ENCODE peak calls at places on chromosome 1, in seven cellular contexts. One of them, this sample, is unnamed.

GRCh38 chr1:5933676-5934057 is 58.6 kb downstream of the NPHP4 start:
- DNase-seq in neuronal stem cell: no peak
- DNase-seq in cardiac muscle cell: peak; percentile 77
- DNase-seq in endothelial cell of umbilical vein: no peak
- DNase-seq in GM23338: no peak
- DNase-seq in pancreas: no peak
- DNase-seq in tibial artery: no peak
- DNase-seq in this sample: no peak

GRCh38 chr1:230518511-230518910 is 92.4 kb upstream of the PGBD5 start:
- DNase-seq in neuronal stem cell: peak; percentile 8
- DNase-seq in cardiac muscle cell: no peak
- DNase-seq in endothelial cell of umbilical vein: no peak
- DNase-seq in GM23338: peak; percentile 71
- DNase-seq in pancreas: no peak
- DNase-seq in tibial artery: no peak
- DNase-seq in this sample: no peak

GRCh38 chr1:44617703-44618029 is 56.6 kb downstream of the TMEM53 start:
- DNase-seq in neuronal stem cell: no peak
- DNase-seq in cardiac muscle cell: no peak
- DNase-seq in endothelial cell of umbilical vein: no peak
- DNase-seq in GM23338: no peak
- DNase-seq in pancreas: no peak
- DNase-seq in tibial artery: no peak
- DNase-seq in this sample: no peak

GRCh38 chr1:16204634-16205332 is 7.7 kb downstream of the ARHGEF19 start:
- DNase-seq in neuronal stem cell: no peak
- DNase-seq in cardiac muscle cell: no peak
- DNase-seq in endothelial cell of umbilical vein: peak; percentile 21
- DNase-seq in GM23338: peak; percentile 73
- DNase-seq in pancreas: no peak
- DNase-seq in tibial artery: no peak
- DNase-seq in this sample: peak; percentile 70

GRCh38 chr1:5999711-6000443 is 7.7 kb upstream of the NPHP4 start:
- DNase-seq in neuronal stem cell: no peak
- DNase-seq in cardiac muscle cell: no peak
- DNase-seq in endothelial cell of umbilical vein: no peak
- DNase-seq in GM23338: no peak
- DNase-seq in pancreas: no peak
- DNase-seq in tibial artery: no peak
- DNase-seq in this sample: no peak

GRCh38 chr1:58823481-58824010 is 39.7 kb upstream of the JUN start:
- DNase-seq in neuronal stem cell: no peak
- DNase-seq in cardiac muscle cell: peak; percentile 62
- DNase-seq in endothelial cell of umbilical vein: peak; percentile 81
- DNase-seq in GM23338: no peak
- DNase-seq in pancreas: no peak
- DNase-seq in tibial artery: no peak
- DNase-seq in this sample: no peak

GRCh38 chr1:77888429-77889239 is at the start of gene NEXN:
- DNase-seq in neuronal stem cell: peak; percentile 82
- DNase-seq in cardiac muscle cell: peak; percentile 95
- DNase-seq in endothelial cell of umbilical vein: peak; percentile 80
- DNase-seq in GM23338: peak; percentile 88
- DNase-seq in pancreas: peak; percentile 80
- DNase-seq in tibial artery: peak; percentile 78
- DNase-seq in this sample: peak; percentile 62

GRCh38 chr1:117672756-117673155 is 66.9 kb downstream of the TENT5C start:
- DNase-seq in neuronal stem cell: no peak
- DNase-seq in cardiac muscle cell: no peak
- DNase-seq in endothelial cell of umbilical vein: no peak
- DNase-seq in GM23338: no peak
- DNase-seq in pancreas: no peak
- DNase-seq in tibial artery: no peak
- DNase-seq in this sample: no peak

GRCh38 chr1:100455478-100456072 is 82.4 kb upstream of the GPR88 start:
- DNase-seq in neuronal stem cell: no peak
- DNase-seq in cardiac muscle cell: peak; percentile 30
- DNase-seq in endothelial cell of umbilical vein: peak; percentile 33
- DNase-seq in GM23338: no peak
- DNase-seq in pancreas: no peak
- DNase-seq in tibial artery: no peak
- DNase-seq in this sample: peak; percentile 41

GRCh38 chr1:204062106-204062505 is 10.8 kb upstream of the SOX13 start:
- DNase-seq in neuronal stem cell: no peak
- DNase-seq in cardiac muscle cell: no peak
- DNase-seq in endothelial cell of umbilical vein: no peak
- DNase-seq in GM23338: no peak
- DNase-seq in pancreas: no peak
- DNase-seq in tibial artery: no peak
- DNase-seq in this sample: no peak

GRCh38 chr1:7991504-7992440 is 30.3 kb downstream of the PARK7 start:
- DNase-seq in neuronal stem cell: no peak
- DNase-seq in cardiac muscle cell: no peak
- DNase-seq in endothelial cell of umbilical vein: no peak
- DNase-seq in GM23338: peak; percentile 96
- DNase-seq in pancreas: no peak
- DNase-seq in tibial artery: no peak
- DNase-seq in this sample: no peak

GRCh38 chr1:47513393-47513792 is 75.5 kb downstream of the FOXD2 start:
- DNase-seq in neuronal stem cell: no peak
- DNase-seq in cardiac muscle cell: no peak
- DNase-seq in endothelial cell of umbilical vein: no peak
- DNase-seq in GM23338: no peak
- DNase-seq in pancreas: no peak
- DNase-seq in tibial artery: no peak
- DNase-seq in this sample: no peak

GRCh38 chr1:168373869-168374268 is 93.2 kb downstream of the TBX19 start:
- DNase-seq in neuronal stem cell: no peak
- DNase-seq in cardiac muscle cell: peak; percentile 60
- DNase-seq in endothelial cell of umbilical vein: no peak
- DNase-seq in GM23338: no peak
- DNase-seq in pancreas: no peak
- DNase-seq in tibial artery: no peak
- DNase-seq in this sample: no peak

GRCh38 chr1:220296941-220297460 is 24.7 kb upstream of the RAB3GAP2 start:
- DNase-seq in neuronal stem cell: no peak
- DNase-seq in cardiac muscle cell: no peak
- DNase-seq in endothelial cell of umbilical vein: no peak
- DNase-seq in GM23338: no peak
- DNase-seq in pancreas: no peak
- DNase-seq in tibial artery: no peak
- DNase-seq in this sample: no peak

GRCh38 chr1:115089443-115090340 is at the start of gene TSPAN2:
- DNase-seq in neuronal stem cell: peak; percentile 79
- DNase-seq in cardiac muscle cell: peak; percentile 43
- DNase-seq in endothelial cell of umbilical vein: peak; percentile 8
- DNase-seq in GM23338: peak; percentile 98
- DNase-seq in pancreas: peak; percentile 47
- DNase-seq in tibial artery: peak; percentile 92
- DNase-seq in this sample: peak; percentile 42

GRCh38 chr1:74913978-74914377 is 181.0 kb downstream of the TYW3 start:
- DNase-seq in neuronal stem cell: no peak
- DNase-seq in cardiac muscle cell: no peak
- DNase-seq in endothelial cell of umbilical vein: no peak
- DNase-seq in GM23338: no peak
- DNase-seq in pancreas: no peak
- DNase-seq in tibial artery: no peak
- DNase-seq in this sample: no peak

GRCh38 chr1:28915036-28915895 is 897 bp downstream of the EPB41 start:
- DNase-seq in neuronal stem cell: peak; percentile 45
- DNase-seq in cardiac muscle cell: peak; percentile 52
- DNase-seq in endothelial cell of umbilical vein: peak; percentile 59
- DNase-seq in GM23338: peak; percentile 72
- DNase-seq in pancreas: peak; percentile 29
- DNase-seq in tibial artery: no peak
- DNase-seq in this sample: peak; percentile 62

GRCh38 chr1:113981962-113982931 is 3.0 kb downstream of the OLFML3 start:
- DNase-seq in neuronal stem cell: no peak
- DNase-seq in cardiac muscle cell: peak; percentile 96
- DNase-seq in endothelial cell of umbilical vein: no peak
- DNase-seq in GM23338: no peak
- DNase-seq in pancreas: peak; percentile 50
- DNase-seq in tibial artery: peak; percentile 85
- DNase-seq in this sample: peak; percentile 57

GRCh38 chr1:181021155-181021554 is 1.5 kb downstream of the STX6 start:
- DNase-seq in neuronal stem cell: no peak
- DNase-seq in cardiac muscle cell: no peak
- DNase-seq in endothelial cell of umbilical vein: no peak
- DNase-seq in GM23338: no peak
- DNase-seq in pancreas: no peak
- DNase-seq in tibial artery: no peak
- DNase-seq in this sample: no peak
- H3K4me1 ChIP-seq in neuronal stem cell: no peaks in the 10 kb centered on the region
- H3K4me1 ChIP-seq in cardiac muscle cell: peaks cover 6% of the 10 kb centered on the region
- H3K4me1 ChIP-seq in endothelial cell of umbilical vein: peaks cover 13% of the 10 kb centered on the region
- H3K4me1 ChIP-seq in GM23338: peaks cover 19% of the 10 kb centered on the region
- H3K4me1 ChIP-seq in pancreas: no peaks in the 10 kb centered on the region
- H3K4me1 ChIP-seq in tibial artery: no peaks in the 10 kb centered on the region
- H3K4me1 ChIP-seq in this sample: peaks cover 17% of the 10 kb centered on the region

GRCh38 chr1:12620142-12620865 is 2.3 kb upstream of the DHRS3 start:
- DNase-seq in neuronal stem cell: no peak
- DNase-seq in cardiac muscle cell: no peak
- DNase-seq in endothelial cell of umbilical vein: no peak
- DNase-seq in GM23338: no peak
- DNase-seq in pancreas: no peak
- DNase-seq in tibial artery: no peak
- DNase-seq in this sample: no peak
- H3K4me3 ChIP-seq in neuronal stem cell: no peak overlapping the region
- H3K4me3 ChIP-seq in cardiac muscle cell: no peak overlapping the region
- H3K4me3 ChIP-seq in endothelial cell of umbilical vein: no peak overlapping the region
- H3K4me3 ChIP-seq in GM23338: peak overlapping the region; percentile 90
- H3K4me3 ChIP-seq in pancreas: no peak overlapping the region
- H3K4me3 ChIP-seq in tibial artery: peak overlapping the region; percentile 92
- H3K4me3 ChIP-seq in this sample: no peak overlapping the region

DNA sequence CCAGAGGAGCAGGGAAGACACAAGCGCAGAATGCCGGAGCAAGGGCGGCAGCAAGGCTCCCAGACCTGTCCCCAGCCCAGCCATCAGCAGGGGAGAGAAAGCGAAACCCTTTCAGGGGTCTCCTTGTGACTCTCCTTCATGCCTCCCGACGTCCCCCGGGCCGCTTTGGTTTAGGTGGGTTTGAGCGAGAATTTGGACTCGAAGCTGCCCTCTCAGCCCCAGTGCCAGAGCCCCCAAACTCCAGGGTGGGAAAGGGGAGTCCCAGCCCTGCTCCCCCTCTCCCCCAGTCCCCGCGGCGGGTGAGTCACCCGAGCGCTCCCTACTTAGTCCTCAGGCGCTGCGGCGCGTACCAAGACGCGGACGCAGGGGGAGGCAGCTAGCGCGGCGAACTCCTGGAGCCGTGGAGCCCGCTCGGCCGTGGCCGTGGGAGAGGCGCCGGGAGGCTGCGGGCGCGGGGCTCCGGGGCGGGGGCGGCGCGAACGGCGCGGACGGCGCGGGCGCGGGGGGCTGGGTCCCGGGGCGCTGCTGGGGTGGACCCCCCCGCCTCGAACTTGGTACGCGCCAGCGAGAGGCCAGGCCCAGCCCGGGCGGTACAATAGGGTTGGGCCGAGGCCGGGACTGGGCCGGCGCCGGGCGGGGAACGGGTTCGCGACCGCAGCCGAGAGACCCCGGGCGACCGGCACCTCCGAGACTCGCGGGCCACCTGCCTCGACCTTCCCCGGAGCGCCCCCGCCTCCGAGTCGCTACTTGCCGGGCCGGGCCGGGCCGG is at the start of gene MAP7D1:
- DNase-seq in neuronal stem cell: peak; percentile 85
- DNase-seq in cardiac muscle cell: peak; percentile 88
- DNase-seq in endothelial cell of umbilical vein: peak; percentile 76
- DNase-seq in GM23338: peak; percentile 88
- DNase-seq in pancreas: peak; percentile 87
- DNase-seq in tibial artery: peak; percentile 88
- DNase-seq in this sample: peak; percentile 58
- H3K4me1 ChIP-seq in neuronal stem cell: peaks cover 33% of the 10 kb centered on the region
- H3K4me1 ChIP-seq in cardiac muscle cell: peaks cover 33% of the 10 kb centered on the region
- H3K4me1 ChIP-seq in endothelial cell of umbilical vein: peaks cover 50% of the 10 kb centered on the region
- H3K4me1 ChIP-seq in GM23338: peaks cover 36% of the 10 kb centered on the region
- H3K4me1 ChIP-seq in pancreas: peaks cover 4% of the 10 kb centered on the region
- H3K4me1 ChIP-seq in tibial artery: peaks cover 4% of the 10 kb centered on the region
- H3K4me1 ChIP-seq in this sample: peaks cover 28% of the 10 kb centered on the region

GRCh38 chr1:158246650-158247049 is 7.6 kb upstream of the CD1A start:
- DNase-seq in neuronal stem cell: no peak
- DNase-seq in cardiac muscle cell: peak; percentile 21
- DNase-seq in endothelial cell of umbilical vein: no peak
- DNase-seq in GM23338: peak; percentile 20
- DNase-seq in pancreas: no peak
- DNase-seq in tibial artery: no peak
- DNase-seq in this sample: no peak

GRCh38 chr1:158251160-158251559 is 3.1 kb upstream of the CD1A start:
- DNase-seq in neuronal stem cell: no peak
- DNase-seq in cardiac muscle cell: no peak
- DNase-seq in endothelial cell of umbilical vein: no peak
- DNase-seq in GM23338: no peak
- DNase-seq in pancreas: no peak
- DNase-seq in tibial artery: no peak
- DNase-seq in this sample: no peak

GRCh38 chr1:158249646-158250045 is 4.6 kb upstream of the CD1A start:
- DNase-seq in neuronal stem cell: no peak
- DNase-seq in cardiac muscle cell: no peak
- DNase-seq in endothelial cell of umbilical vein: no peak
- DNase-seq in GM23338: no peak
- DNase-seq in pancreas: no peak
- DNase-seq in tibial artery: no peak
- DNase-seq in this sample: no peak

GRCh38 chr1:158248771-158249170 is 5.5 kb upstream of the CD1A start:
- DNase-seq in neuronal stem cell: no peak
- DNase-seq in cardiac muscle cell: no peak
- DNase-seq in endothelial cell of umbilical vein: no peak
- DNase-seq in GM23338: no peak
- DNase-seq in pancreas: no peak
- DNase-seq in tibial artery: peak; percentile 24
- DNase-seq in this sample: no peak

DNA sequence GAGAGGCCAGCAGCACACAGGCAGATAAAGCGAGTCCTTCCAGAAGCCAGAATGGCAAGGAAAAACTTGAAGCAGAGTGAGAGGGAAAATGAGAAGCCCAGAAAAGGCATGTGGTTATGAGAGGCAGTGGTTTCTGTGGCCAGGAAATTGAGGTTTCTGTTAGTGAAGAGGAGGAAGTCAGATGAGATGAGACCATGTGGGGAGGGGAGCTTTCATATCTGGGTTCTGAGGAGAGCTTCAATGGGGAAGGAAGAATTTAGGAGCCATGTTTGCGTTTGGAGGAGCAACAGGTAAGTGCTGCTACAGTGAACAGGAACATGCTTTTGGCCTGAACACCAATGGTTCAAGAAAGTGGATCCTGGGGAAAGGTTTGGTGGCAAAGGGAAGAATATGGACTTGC is 6.1 kb upstream of the CD1A start:
- DNase-seq in neuronal stem cell: no peak
- DNase-seq in cardiac muscle cell: no peak
- DNase-seq in endothelial cell of umbilical vein: no peak
- DNase-seq in GM23338: no peak
- DNase-seq in pancreas: no peak
- DNase-seq in tibial artery: peak; percentile 34
- DNase-seq in this sample: no peak
- H3K4me3 ChIP-seq in neuronal stem cell: no peak overlapping the region
- H3K4me3 ChIP-seq in cardiac muscle cell: no peak overlapping the region
- H3K4me3 ChIP-seq in endothelial cell of umbilical vein: no peak overlapping the region
- H3K4me3 ChIP-seq in GM23338: no peak overlapping the region
- H3K4me3 ChIP-seq in pancreas: no peak overlapping the region
- H3K4me3 ChIP-seq in tibial artery: no peak overlapping the region
- H3K4me3 ChIP-seq in this sample: no peak overlapping the region